ENCODE peak calls at places on chromosomes 11 and 22, in four cellular contexts. A is dorsolateral prefrontal cortex, C is fibroblast of lung, Y is IMR-90. U is an unnamed sample.

GRCh38 chr11:17568944-17569343 is 21.9 kb downstream of the OTOG start:
- DNase-seq in A (peak), C (no peak), Y (no peak), U (no peak)

GRCh38 chr22:46876357-46876934 is 114.0 kb downstream of the TBC1D22A start:
- DNase-seq in A (no peak), C (no peak), Y (no peak), U (no peak)

GRCh38 chr11:70067591-70068341 is 10.4 kb upstream of the ANO1 start:
- DNase-seq in A (no peak), C (no peak), Y (no peak), U (no peak)

GRCh38 chr11:44564198-44564597 is 1.3 kb upstream of the CD82 start:
- DNase-seq in A (no peak), C (no peak), Y (peak), U (no peak)

GRCh38 chr22:43004362-43005035 is 10.4 kb downstream of the PACSIN2 start:
- DNase-seq in A (no peak), C (peak), Y (no peak), U (no peak)

GRCh38 chr11:75334976-75335375 is 16.5 kb downstream of the ARRB1 start:
- DNase-seq in A (no peak), C (no peak), Y (no peak), U (peak)

GRCh38 chr22:18076060-18076497 is 1.7 kb upstream of the PEX26 start:
- DNase-seq in A (peak), C (peak), Y (peak), U (peak)

GRCh38 chr11:34558673-34559072 is 45.1 kb upstream of the ELF5 start:
- DNase-seq in A (no peak), C (no peak), Y (no peak), U (no peak)

GRCh38 chr11:57568330-57568766 is 876 bp upstream of the UBE2L6 start:
- DNase-seq in A (no peak), C (peak), Y (peak), U (peak)

GRCh38 chr22:23970201-23970641 is 3.5 kb downstream of the DDTL start:
- DNase-seq in A (no peak), C (no peak), Y (no peak), U (no peak)

GRCh38 chr22:37827056-37827455 is 3.9 kb downstream of the GALR3 start:
- DNase-seq in A (peak), C (no peak), Y (no peak), U (no peak)

GRCh38 chr11:126355324-126355925 is at the start of gene ST3GAL4:
- DNase-seq in A (peak), C (peak), Y (peak), U (peak)

GRCh38 chr11:132704796-132705375 is 827.4 kb downstream of the OPCML start:
- DNase-seq in A (no peak), C (no peak), Y (no peak), U (no peak)

GRCh38 chr11:16825968-16826367 is 87.5 kb downstream of the C11orf58 start:
- DNase-seq in A (no peak), C (no peak), Y (no peak), U (no peak)

GRCh38 chr22:48960576-48960975 is 867.1 kb downstream of the BRD1 start:
- DNase-seq in A (no peak), C (no peak), Y (no peak), U (no peak)

GRCh38 chr22:23243006-23243573 is 62.8 kb downstream of the BCR start:
- DNase-seq in A (no peak), C (no peak), Y (no peak), U (no peak)

GRCh38 chr22:22870577-22871398 is 16.8 kb upstream of the IGLL5 start:
- DNase-seq in A (no peak), C (no peak), Y (no peak), U (peak)

GRCh38 chr11:126919147-126919823 is 81.3 kb downstream of the KIRREL3 start:
- DNase-seq in A (no peak), C (no peak), Y (no peak), U (no peak)

GRCh38 chr22:50531546-50532352 is 1.9 kb upstream of the TYMP start:
- DNase-seq in A (no peak), C (peak), Y (peak), U (peak)

GRCh38 chr11:69834811-69835800 is 15.9 kb upstream of the FGF3 start:
- DNase-seq in A (no peak), C (no peak), Y (no peak), U (no peak)

GRCh38 chr11:74766905-74767304 is 18.3 kb downstream of the RNF169 start:
- DNase-seq in A (no peak), C (no peak), Y (no peak), U (no peak)

DNA sequence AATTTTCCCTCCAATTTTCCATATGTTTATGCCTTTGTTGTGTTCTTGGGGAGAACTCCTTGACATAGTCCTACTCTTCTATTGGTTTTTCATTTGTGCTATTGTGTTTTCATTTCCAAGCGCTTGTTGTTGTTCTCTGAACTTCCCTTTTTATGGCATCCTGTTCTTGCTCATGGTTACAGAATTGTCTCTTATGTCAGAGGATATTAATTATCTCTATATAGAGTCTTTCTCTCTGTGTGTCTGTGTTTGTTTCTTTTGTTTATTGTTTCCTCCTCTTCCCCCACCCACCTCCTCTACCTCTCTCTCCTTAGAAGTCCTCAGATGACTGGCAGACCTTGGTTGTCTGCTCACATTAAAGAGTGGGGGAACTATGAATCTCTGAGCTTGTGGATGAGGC is 69.9 kb downstream of the HORMAD2 start:
- DNase-seq in A (no peak), C (no peak), Y (no peak), U (no peak)
- TF ChIP-seq CTCF in A (no peak), C (no peak), Y (no peak), U (no peak)

GRCh38 chr11:76919467-76919866 is 58.7 kb downstream of the ACER3 start:
- DNase-seq in A (no peak), C (no peak), Y (no peak), U (no peak)
- H3K4me3 ChIP-seq in A (no peak), C (no peak), Y (no peak), U (no peak)

DNA sequence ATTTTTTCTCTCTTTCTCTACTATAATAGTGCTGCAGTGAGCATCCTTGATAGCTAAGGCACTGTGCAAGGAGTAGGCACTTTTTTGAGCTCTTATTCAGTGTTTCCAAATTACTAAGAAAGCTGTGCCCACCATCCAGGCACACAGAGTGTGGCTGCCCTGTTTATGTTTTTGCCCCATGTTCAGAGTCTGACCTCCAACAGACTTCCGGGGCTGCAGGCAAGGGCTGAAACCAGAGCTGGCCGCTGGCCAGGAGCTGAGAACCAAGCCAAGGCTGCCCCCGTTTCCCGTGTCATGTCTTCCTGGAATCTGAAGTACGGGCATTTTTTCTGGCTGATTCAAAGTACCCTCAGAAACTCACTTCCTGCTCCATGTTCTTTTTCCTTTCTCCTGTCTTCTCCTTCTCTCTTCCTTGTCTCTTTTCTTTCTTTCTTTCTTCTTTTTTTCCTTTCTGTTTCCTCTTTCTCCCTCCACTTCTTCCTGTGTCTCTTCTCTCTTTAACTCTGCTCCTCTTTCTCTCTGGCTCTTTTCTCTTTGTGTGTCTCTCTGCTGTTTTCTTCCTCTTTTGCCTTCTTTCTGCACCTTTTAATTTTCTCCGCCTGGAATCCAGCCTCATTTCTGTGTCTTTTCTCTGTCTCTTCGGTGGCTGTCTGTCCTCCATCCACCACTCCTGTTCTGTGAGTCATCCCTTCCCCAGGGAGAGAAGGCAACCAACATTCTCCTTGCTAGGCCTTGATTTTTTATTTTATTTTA is 17.0 kb upstream of the KCTD14 start:
- DNase-seq in A (peak), C (peak), Y (peak), U (peak)
- TF ChIP-seq CTCF in A (no peak), C (no peak), Y (no peak), U (no peak)

GRCh38 chr11:8357505-8357888 is 93.8 kb upstream of the LMO1 start:
- DNase-seq in A (no peak), C (no peak), Y (no peak), U (no peak)
- H3K4me3 ChIP-seq in A (peak), C (no peak), Y (no peak), U (no peak)

GRCh38 chr11:67429722-67430121 is 1.4 kb downstream of the RPS6KB2 start:
- DNase-seq in A (no peak), C (no peak), Y (no peak), U (no peak)
- TF ChIP-seq CTCF in A (no peak), C (no peak), Y (no peak), U (no peak)

U was measured in choroid plexus epithelial cell.